ENCODE peak calls at places on chromosomes 4 and X, in four cellular contexts. One of them, this sample, is unnamed.

GRCh38 chrX:48487362-48487785 is 11.4 kb downstream of the FTSJ1 start:
- DNase-seq in GM20000: no peak
- DNase-seq in Panc1: no peak
- DNase-seq in lower leg skin: no peak
- DNase-seq in this sample: peak

GRCh38 chrX:2572740-2573139 is 72.0 kb upstream of the DHRSX start:
- DNase-seq in GM20000: no peak
- DNase-seq in Panc1: no peak
- DNase-seq in lower leg skin: no peak
- DNase-seq in this sample: no peak

GRCh38 chrX:63530654-63531053 is 179.5 kb upstream of the SPIN4 start:
- DNase-seq in GM20000: no peak
- DNase-seq in Panc1: no peak
- DNase-seq in lower leg skin: no peak
- DNase-seq in this sample: no peak

GRCh38 chrX:54602563-54602962 is 72.5 kb downstream of the GNL3L start:
- DNase-seq in GM20000: no peak
- DNase-seq in Panc1: no peak
- DNase-seq in lower leg skin: no peak
- DNase-seq in this sample: no peak

GRCh38 chrX:99394450-99394849 is 1015.6 kb downstream of the PCDH19 start:
- DNase-seq in GM20000: no peak
- DNase-seq in Panc1: no peak
- DNase-seq in lower leg skin: no peak
- DNase-seq in this sample: no peak

GRCh38 chrX:24424948-24425347 is 40.1 kb upstream of the PDK3 start:
- DNase-seq in GM20000: no peak
- DNase-seq in Panc1: no peak
- DNase-seq in lower leg skin: peak
- DNase-seq in this sample: no peak

GRCh38 chr4:40199179-40199670 is 2.4 kb downstream of the RHOH start:
- DNase-seq in GM20000: no peak
- DNase-seq in Panc1: no peak
- DNase-seq in lower leg skin: no peak
- DNase-seq in this sample: no peak

GRCh38 chr4:42627887-42628646 is 28.8 kb downstream of the ATP8A1 start:
- DNase-seq in GM20000: peak
- DNase-seq in Panc1: no peak
- DNase-seq in lower leg skin: no peak
- DNase-seq in this sample: no peak

GRCh38 chr4:138184881-138185280 is 57.3 kb downstream of the SLC7A11 start:
- DNase-seq in GM20000: no peak
- DNase-seq in Panc1: no peak
- DNase-seq in lower leg skin: no peak
- DNase-seq in this sample: no peak

GRCh38 chrX:111169141-111169540 is 73.2 kb downstream of the PAK3 start:
- DNase-seq in GM20000: no peak
- DNase-seq in Panc1: no peak
- DNase-seq in lower leg skin: no peak
- DNase-seq in this sample: no peak

GRCh38 chrX:111167334-111167733 is 71.3 kb downstream of the PAK3 start:
- DNase-seq in GM20000: no peak
- DNase-seq in Panc1: no peak
- DNase-seq in lower leg skin: no peak
- DNase-seq in this sample: no peak

GRCh38 chrX:111170017-111170416 is 74.0 kb downstream of the PAK3 start:
- DNase-seq in GM20000: no peak
- DNase-seq in Panc1: no peak
- DNase-seq in lower leg skin: no peak
- DNase-seq in this sample: no peak

GRCh38 chrX:111165902-111166301 is 69.9 kb downstream of the PAK3 start:
- DNase-seq in GM20000: no peak
- DNase-seq in Panc1: no peak
- DNase-seq in lower leg skin: no peak
- DNase-seq in this sample: no peak

GRCh38 chrX:111168314-111168713 is 72.3 kb downstream of the PAK3 start:
- DNase-seq in GM20000: no peak
- DNase-seq in Panc1: no peak
- DNase-seq in lower leg skin: no peak
- DNase-seq in this sample: no peak
- TF ChIP-seq CTCF in GM20000: no peak
- TF ChIP-seq CTCF in Panc1: peak
- TF ChIP-seq CTCF in lower leg skin: no peak
- TF ChIP-seq CTCF in this sample: no peak

DNA sequence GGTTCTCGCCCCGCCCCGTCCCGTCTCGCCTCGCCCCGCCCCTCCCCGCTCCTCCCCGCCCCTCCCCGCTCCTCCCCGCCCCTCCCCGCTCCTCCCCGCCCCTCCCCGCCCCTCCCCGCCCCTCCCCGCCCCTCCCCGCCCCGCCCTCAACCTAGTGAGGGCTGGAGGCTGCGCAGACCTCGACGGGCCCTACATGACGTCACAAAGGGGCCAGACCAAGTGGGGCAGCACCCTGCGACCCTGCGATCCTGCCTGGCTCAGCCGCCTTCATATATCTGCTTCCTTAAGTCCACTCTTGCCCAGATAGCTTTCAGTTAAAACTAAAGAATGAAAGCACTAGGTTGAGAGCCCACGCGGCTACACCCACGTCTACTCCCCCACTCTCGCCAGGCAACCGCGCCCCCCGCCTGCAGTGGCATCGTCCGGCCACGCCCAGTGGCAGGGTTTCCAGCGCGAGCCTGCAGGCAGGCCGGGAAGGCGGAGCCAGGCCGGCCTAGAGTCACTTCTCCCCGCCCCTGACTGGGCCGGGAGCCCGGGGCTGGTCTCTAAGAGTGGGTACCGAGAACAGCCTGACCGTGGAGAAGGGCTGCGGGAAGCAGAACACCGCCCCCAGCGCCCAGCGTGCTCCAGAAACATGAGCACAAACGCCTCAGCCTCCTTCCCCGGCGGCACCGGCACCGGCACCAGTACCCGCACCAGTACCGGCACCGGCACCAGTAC is 1.5 kb upstream of the MAOA start:
- DNase-seq in GM20000: peak
- DNase-seq in Panc1: peak
- DNase-seq in lower leg skin: peak
- DNase-seq in this sample: no peak
- TF ChIP-seq CTCF in GM20000: no peak
- TF ChIP-seq CTCF in Panc1: peak
- TF ChIP-seq CTCF in lower leg skin: no peak
- TF ChIP-seq CTCF in this sample: peak

GRCh38 chr4:43898836-43899235 is 549.8 kb downstream of the KCTD8 start:
- DNase-seq in GM20000: no peak
- DNase-seq in Panc1: no peak
- DNase-seq in lower leg skin: no peak
- DNase-seq in this sample: no peak
- TF ChIP-seq CTCF in GM20000: no peak
- TF ChIP-seq CTCF in Panc1: no peak
- TF ChIP-seq CTCF in lower leg skin: no peak
- TF ChIP-seq CTCF in this sample: no peak

GRCh38 chr4:169256856-169257756 is 13.7 kb downstream of the SH3RF1 start:
- DNase-seq in GM20000: no peak
- DNase-seq in Panc1: no peak
- DNase-seq in lower leg skin: no peak
- DNase-seq in this sample: no peak
- TF ChIP-seq CTCF in GM20000: no peak
- TF ChIP-seq CTCF in Panc1: no peak
- TF ChIP-seq CTCF in lower leg skin: no peak
- TF ChIP-seq CTCF in this sample: no peak

GRCh38 chr4:154549894-154550790 is at the start of gene PLRG1:
- DNase-seq in GM20000: peak
- DNase-seq in Panc1: peak
- DNase-seq in lower leg skin: peak
- DNase-seq in this sample: peak

GRCh38 chr4:154542264-154542879 is 7.8 kb downstream of the PLRG1 start:
- DNase-seq in GM20000: no peak
- DNase-seq in Panc1: no peak
- DNase-seq in lower leg skin: no peak
- DNase-seq in this sample: no peak

GRCh38 chr4:154545689-154546088 is 4.5 kb downstream of the PLRG1 start:
- DNase-seq in GM20000: no peak
- DNase-seq in Panc1: no peak
- DNase-seq in lower leg skin: no peak
- DNase-seq in this sample: no peak
- TF ChIP-seq CTCF in GM20000: no peak
- TF ChIP-seq CTCF in Panc1: peak
- TF ChIP-seq CTCF in lower leg skin: no peak
- TF ChIP-seq CTCF in this sample: no peak

GRCh38 chrX:30270639-30271038 is 23.7 kb downstream of the MAGEB1 start:
- DNase-seq in GM20000: no peak
- DNase-seq in Panc1: no peak
- DNase-seq in lower leg skin: no peak
- DNase-seq in this sample: no peak

GRCh38 chrX:30278365-30278764 is 30.8 kb downstream of the NR0B1 start:
- DNase-seq in GM20000: no peak
- DNase-seq in Panc1: no peak
- DNase-seq in lower leg skin: no peak
- DNase-seq in this sample: no peak

GRCh38 chrX:30280428-30280827 is 28.8 kb downstream of the NR0B1 start:
- DNase-seq in GM20000: no peak
- DNase-seq in Panc1: no peak
- DNase-seq in lower leg skin: no peak
- DNase-seq in this sample: no peak

GRCh38 chrX:30275498-30275897 is 28.6 kb downstream of the MAGEB1 start:
- DNase-seq in GM20000: no peak
- DNase-seq in Panc1: no peak
- DNase-seq in lower leg skin: no peak
- DNase-seq in this sample: no peak
- TF ChIP-seq CTCF in GM20000: no peak
- TF ChIP-seq CTCF in Panc1: peak
- TF ChIP-seq CTCF in lower leg skin: no peak
- TF ChIP-seq CTCF in this sample: no peak